ENCODE peak calls at places on chromosomes 4 and X, in four cellular contexts. L is body of pancreas, T is Peyer's patch, N is stomach. E is an unnamed sample.

GRCh38 chr4:148946271-148946670 is 504.1 kb upstream of the NR3C2 start:
- DNase-seq in L (no peak), T (no peak), N (no peak), E (no peak)

GRCh38 chr4:24067781-24068193 is 177.9 kb upstream of the PPARGC1A start:
- DNase-seq in L (peak; percentile 42), T (no peak), N (no peak), E (no peak)

GRCh38 chrX:68060506-68061205 is 372.6 kb downstream of the OPHN1 start:
- DNase-seq in L (no peak), T (no peak), N (no peak), E (no peak)

GRCh38 chr4:147927377-147928137 is 195.7 kb downstream of the ARHGAP10 start:
- DNase-seq in L (peak; percentile 16), T (no peak), N (no peak), E (no peak)

GRCh38 chrX:69152398-69152797 is 12.9 kb downstream of the PJA1 start:
- DNase-seq in L (peak; percentile 51), T (no peak), N (no peak), E (peak; percentile 43)

GRCh38 chrX:154096140-154097002 is 1.1 kb downstream of the MECP2 start:
- DNase-seq in L (no peak), T (no peak), N (no peak), E (no peak)

GRCh38 chrX:33138677-33139249 is 72.6 kb downstream of the DMD start:
- DNase-seq in L (no peak), T (no peak), N (no peak), E (no peak)

GRCh38 chr4:89123418-89123817 is 12.1 kb downstream of the TIGD2 start:
- DNase-seq in L (no peak), T (no peak), N (no peak), E (no peak)

GRCh38 chrX:136497556-136498048 is at the start of gene HTATSF1:
- DNase-seq in L (no peak), T (no peak), N (peak; percentile 30), E (no peak)

GRCh38 chr4:146232131-146232722 is 17.9 kb downstream of the REELD1 start:
- DNase-seq in L (no peak), T (no peak), N (peak; percentile 52), E (no peak)

GRCh38 chrX:130086414-130087207 is 23.7 kb downstream of the ELF4 start:
- DNase-seq in L (no peak), T (peak; percentile 83), N (no peak), E (peak; percentile 56)

GRCh38 chr4:145285928-145286327 is 105.5 kb upstream of the OTUD4 start:
- DNase-seq in L (no peak), T (no peak), N (no peak), E (no peak)

GRCh38 chr4:113644398-113644797 is 117.1 kb downstream of the CAMK2D start:
- DNase-seq in L (no peak), T (no peak), N (no peak), E (no peak)

GRCh38 chrX:154004315-154004714 is 15.4 kb downstream of the IRAK1 start:
- DNase-seq in L (no peak), T (no peak), N (no peak), E (no peak)

GRCh38 chrX:14064632-14065432 is 35.1 kb upstream of the GEMIN8 start:
- DNase-seq in L (no peak), T (no peak), N (no peak), E (peak; percentile 38)

GRCh38 chr4:2829933-2830451 is 13.7 kb upstream of the ADD1 start:
- DNase-seq in L (no peak), T (no peak), N (no peak), E (no peak)

GRCh38 chr4:124997124-124997523 is 284.6 kb upstream of the ANKRD50 start:
- DNase-seq in L (no peak), T (no peak), N (no peak), E (no peak)

GRCh38 chrX:53073115-53073581 is 9.0 kb upstream of the TSPYL2 start:
- DNase-seq in L (no peak), T (no peak), N (no peak), E (no peak)

GRCh38 chr4:5024673-5025072 is 5.4 kb upstream of the CYTL1 start:
- DNase-seq in L (peak; percentile 22), T (no peak), N (no peak), E (no peak)

GRCh38 chr4:17085416-17085815 is 187.0 kb upstream of the LDB2 start:
- DNase-seq in L (no peak), T (no peak), N (no peak), E (no peak)

GRCh38 chr4:168076989-168077725 is 15.2 kb upstream of the ANXA10 start:
- DNase-seq in L (peak; percentile 74), T (no peak), N (peak; percentile 75), E (peak; percentile 32)

GRCh38 chr4:29540439-29541102 is 1179.6 kb upstream of the PCDH7 start:
- DNase-seq in L (no peak), T (no peak), N (no peak), E (no peak)

GRCh38 chr4:58515206-58515605 is 1405.0 kb upstream of the IGFBP7 start:
- DNase-seq in L (no peak), T (no peak), N (no peak), E (no peak)

GRCh38 chr4:58514299-58514698 is 1404.1 kb upstream of the IGFBP7 start:
- DNase-seq in L (no peak), T (no peak), N (no peak), E (no peak)

GRCh38 chr4:58507079-58507478 is 1396.9 kb upstream of the IGFBP7 start:
- DNase-seq in L (no peak), T (no peak), N (no peak), E (no peak)

GRCh38 chr4:58510652-58511051 is 1400.5 kb upstream of the IGFBP7 start:
- DNase-seq in L (no peak), T (no peak), N (no peak), E (no peak)
- TF ChIP-seq POLR2A in L (no peak), T (no peak), N (no peak), E (no peak)

DNA sequence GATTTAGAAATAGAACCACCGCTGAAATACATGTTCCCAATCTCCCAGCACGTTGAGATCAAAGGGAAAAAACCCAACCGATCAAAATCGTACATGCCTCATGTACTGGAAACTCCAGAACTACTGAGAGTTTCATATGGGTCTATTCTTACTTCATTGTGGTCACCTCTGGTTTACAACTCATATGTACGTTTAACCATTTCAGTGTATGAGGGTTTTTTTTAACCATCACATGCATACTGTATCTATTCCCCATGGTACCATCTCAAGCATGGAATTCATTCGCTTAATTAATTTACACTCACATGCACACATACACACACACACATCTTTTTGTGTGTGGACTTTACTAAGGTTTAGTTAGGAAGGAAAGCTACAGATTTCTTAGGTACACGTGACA is 46.0 kb upstream of the CLNK start:
- DNase-seq in L (no peak), T (no peak), N (no peak), E (no peak)
- H3K27ac ChIP-seq in L (no peak overlapping the region), T (no peak overlapping the region), N (no peak overlapping the region), E (no peak overlapping the region)

DNA sequence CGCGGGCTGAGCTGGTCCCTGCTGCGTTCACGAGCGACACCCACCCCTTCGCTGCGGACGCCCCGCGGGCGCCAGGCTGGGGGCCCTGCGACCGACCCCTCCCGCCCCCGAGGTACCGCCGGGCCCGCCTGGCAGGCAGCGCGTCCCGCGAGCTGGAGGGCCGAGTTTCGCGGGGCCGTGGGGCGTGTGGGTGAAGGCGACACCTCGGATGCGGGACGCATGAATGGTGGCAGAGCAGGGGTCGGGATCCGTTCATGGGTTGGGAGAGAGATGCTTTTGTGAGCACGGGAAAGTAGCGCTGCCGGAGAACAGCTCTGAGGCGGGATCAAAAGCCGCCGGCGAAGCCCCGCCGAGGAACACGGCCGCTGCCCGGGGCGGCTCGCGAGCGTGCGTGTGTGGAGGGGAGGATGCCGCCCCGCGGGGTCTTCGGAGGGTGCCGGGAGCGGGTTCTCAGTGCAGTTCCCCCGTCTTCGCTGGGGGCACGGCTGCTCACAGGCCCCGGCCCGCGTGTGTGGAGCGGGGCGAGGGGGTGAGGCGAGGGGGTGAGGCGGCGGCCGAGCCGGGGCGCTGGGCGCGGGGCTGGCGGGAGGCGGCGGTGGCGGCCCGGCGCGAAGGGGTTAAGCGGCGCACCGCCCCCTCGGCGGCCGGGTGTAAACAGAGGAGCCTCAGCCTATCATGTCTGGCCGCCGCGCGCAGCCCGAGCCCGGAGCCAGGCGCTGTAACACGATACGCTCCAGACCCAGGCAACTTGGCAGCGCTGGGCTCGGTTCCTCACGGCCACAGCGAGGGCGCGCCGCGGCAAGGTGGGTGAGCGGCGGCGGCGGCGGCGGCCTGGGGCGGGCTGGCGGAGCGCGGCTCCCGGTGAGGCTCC is 205.3 kb downstream of the TENM3 start:
- DNase-seq in L (peak; percentile 95), T (peak; percentile 28), N (peak; percentile 89), E (peak; percentile 77)
- TF ChIP-seq POLR2A in L (peak; percentile 57), T (no peak), N (no peak), E (no peak)

GRCh38 chr4:177237291-177237690 is 72.4 kb upstream of the NEIL3 start:
- DNase-seq in L (no peak), T (no peak), N (no peak), E (no peak)
- H3K27ac ChIP-seq in L (no peak overlapping the region), T (no peak overlapping the region), N (no peak overlapping the region), E (no peak overlapping the region)

GRCh38 chr4:158211288-158211687 is 1.0 kb downstream of the TMEM144 start:
- DNase-seq in L (peak; percentile 53), T (no peak), N (peak; percentile 28), E (peak; percentile 35)

GRCh38 chr4:158208931-158209640 is 1.2 kb upstream of the TMEM144 start:
- DNase-seq in L (peak; percentile 10), T (no peak), N (no peak), E (no peak)

GRCh38 chr4:158209825-158210807 is at the start of gene TMEM144:
- DNase-seq in L (peak; percentile 96), T (peak; percentile 38), N (peak; percentile 89), E (peak; percentile 92)
- TF ChIP-seq POLR2A in L (peak; percentile 68), T (peak; percentile 82), N (no peak), E (peak; percentile 94)

DNA sequence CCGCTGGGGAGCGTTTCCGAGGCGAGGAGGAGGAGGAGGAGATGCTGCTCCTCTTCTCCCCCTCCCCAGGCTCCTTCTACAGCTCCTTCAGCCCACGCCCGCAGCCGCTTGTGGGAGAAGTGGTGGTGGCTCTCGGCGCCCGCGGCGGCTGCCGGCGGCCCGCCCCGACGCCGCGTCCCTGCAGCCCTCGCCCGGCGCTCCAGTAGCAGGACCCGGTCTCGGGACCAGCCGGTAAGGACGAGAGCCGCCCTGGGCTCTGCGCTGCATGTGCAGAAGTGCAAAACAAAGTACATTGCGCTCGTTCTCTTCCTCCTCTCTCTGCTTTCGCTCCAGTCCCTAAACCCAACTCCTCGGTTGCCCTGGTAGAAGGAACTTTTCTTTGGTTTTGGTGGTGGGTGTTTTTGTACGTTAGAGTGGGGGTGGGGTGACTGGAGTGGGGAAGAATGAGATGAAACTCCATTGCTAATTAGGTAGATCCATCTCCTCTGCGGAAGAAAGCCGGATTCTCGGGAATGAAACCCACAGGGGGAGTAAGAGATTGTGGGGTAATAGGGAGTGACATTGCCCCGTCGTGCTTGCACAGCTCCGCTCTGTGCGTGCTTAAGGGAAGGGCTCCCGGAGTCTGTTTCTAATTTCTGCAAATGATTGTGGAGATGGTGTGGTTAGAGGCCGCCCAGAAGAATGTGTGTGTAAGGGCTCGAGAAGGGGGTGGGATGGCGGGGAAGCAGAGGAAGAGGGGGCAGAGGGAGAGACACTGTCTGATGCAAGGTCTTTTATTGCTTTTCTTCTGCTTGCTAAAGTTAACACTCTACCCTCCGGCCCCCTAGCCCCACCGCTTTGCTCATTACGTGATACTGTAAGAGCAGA is 677 bp downstream of the PTPN13 start:
- DNase-seq in L (peak; percentile 45), T (no peak), N (peak; percentile 32), E (peak; percentile 23)
- H3K27ac ChIP-seq in L (peak overlapping the region; percentile 94), T (peak overlapping the region; percentile 68), N (peak overlapping the region; percentile 89), E (peak overlapping the region; percentile 88)

E was measured in transverse colon.